ENCODE peak calls at places on chromosomes 6 and 20, in ten cellular contexts. N is cerebellum; F is GDM1; P is pons; G is activated naive CD8-positive, alpha-beta T cell treated with anti-CD3 and anti-CD28 coated beads, Interleukin-2, amount 50 U/mL, for 16 hours; I is stimulated activated CD8-positive, alpha-beta memory T cell treated with anti-CD3 and anti-CD28 coated beads, Interleukin-12 subunit alpha, Interleukin-12 subunit beta, amount 100 ng/mL, for 1 hour; B is left ventricle myocardium inferior; X is CD8-positive, alpha-beta memory T cell; M is skeletal muscle cell; A is endothelial cell of umbilical vein. T is an unnamed sample.

GRCh38 chr6:26351544-26351953 is 13.4 kb upstream of the BTN3A2 start:
- DNase-seq in N (no peak), F (no peak), P (no peak), G (no peak), I (no peak), B (no peak), X (no peak), M (peak; percentile 91), A (peak; percentile 84), T (peak; percentile 49)

GRCh38 chr6:45982280-45983036 is 33.2 kb downstream of the CLIC5 start:
- DNase-seq in N (no peak), F (no peak), P (no peak), G (no peak), I (no peak), B (no peak), X (no peak), M (no peak), A (no peak), T (no peak)

GRCh38 chr6:163324928-163325784 is 89.4 kb upstream of the QKI start:
- DNase-seq in N (no peak), F (no peak), P (peak; percentile 77), G (no peak), I (no peak), B (peak; percentile 51), X (no peak), M (no peak), A (peak; percentile 29), T (no peak)

GRCh38 chr6:11277275-11278206 is 45.1 kb upstream of the NEDD9 start:
- DNase-seq in N (no peak), F (no peak), P (no peak), G (no peak), I (no peak), B (no peak), X (no peak), M (peak; percentile 73), A (peak; percentile 71), T (no peak)

GRCh38 chr20:46857061-46857831 is 37.4 kb upstream of the EYA2 start:
- DNase-seq in N (no peak), F (no peak), P (no peak), G (no peak), I (no peak), B (no peak), X (no peak), M (no peak), A (no peak), T (no peak)

GRCh38 chr6:56714982-56715456 is 72.3 kb upstream of the DST start:
- DNase-seq in N (no peak), F (no peak), P (no peak), G (no peak), I (no peak), B (no peak), X (no peak), M (no peak), A (peak; percentile 95), T (peak; percentile 67)

GRCh38 chr6:15080895-15081294 is 165.0 kb upstream of the JARID2 start:
- DNase-seq in N (no peak), F (no peak), P (no peak), G (no peak), I (no peak), B (no peak), X (no peak), M (no peak), A (no peak), T (no peak)

GRCh38 chr6:157005940-157006339 is 228.8 kb downstream of the ARID1B start:
- DNase-seq in N (no peak), F (no peak), P (no peak), G (no peak), I (no peak), B (no peak), X (no peak), M (no peak), A (no peak), T (no peak)

GRCh38 chr20:61678437-61678836 is 387.2 kb downstream of the TAF4 start:
- DNase-seq in N (no peak), F (no peak), P (no peak), G (no peak), I (no peak), B (peak; percentile 4), X (no peak), M (no peak), A (no peak), T (no peak)

GRCh38 chr20:13984211-13984610 is 6.2 kb downstream of the SEL1L2 start:
- DNase-seq in N (no peak), F (no peak), P (no peak), G (no peak), I (no peak), B (no peak), X (no peak), M (no peak), A (no peak), T (no peak)

GRCh38 chr20:44279228-44279627 is 31.8 kb downstream of the FITM2 start:
- DNase-seq in N (no peak), F (no peak), P (no peak), G (no peak), I (no peak), B (no peak), X (no peak), M (peak; percentile 43), A (no peak), T (no peak)

GRCh38 chr6:35496036-35496850 is 636 bp downstream of the TEAD3 start:
- DNase-seq in N (no peak), F (no peak), P (no peak), G (no peak), I (no peak), B (peak; percentile 58), X (no peak), M (no peak), A (no peak), T (no peak)

GRCh38 chr20:4383966-4384365 is 337.7 kb upstream of the PRND start:
- DNase-seq in N (no peak), F (no peak), P (no peak), G (no peak), I (no peak), B (no peak), X (no peak), M (no peak), A (no peak), T (no peak)

GRCh38 chr6:43076928-43077809 is 1.1 kb downstream of the PTK7 start:
- DNase-seq in N (peak; percentile 37), F (no peak), P (no peak), G (no peak), I (no peak), B (no peak), X (no peak), M (no peak), A (no peak), T (no peak)

GRCh38 chr6:122223251-122223650 is 176.2 kb upstream of the HSF2 start:
- DNase-seq in N (no peak), F (no peak), P (no peak), G (no peak), I (no peak), B (no peak), X (no peak), M (no peak), A (no peak), T (no peak)

GRCh38 chr20:63094767-63095499 is 88.2 kb upstream of the BHLHE23 start:
- DNase-seq in N (no peak), F (no peak), P (no peak), G (no peak), I (no peak), B (peak; percentile 7), X (no peak), M (no peak), A (no peak), T (no peak)

GRCh38 chr20:5975778-5976177 is 25.3 kb downstream of the MCM8 start:
- DNase-seq in N (no peak), F (no peak), P (no peak), G (no peak), I (no peak), B (no peak), X (no peak), M (no peak), A (no peak), T (no peak)

T was measured in trophoblast cell.